ENCODE peak calls at places on chromosomes 4 and X, in six cellular contexts. One of them, this sample, is unnamed.

GRCh38 chr4:173243917-173244658 is 75.5 kb downstream of the GALNT7 start:
- DNase-seq in ovary: no peak
- DNase-seq in lower lobe of right lung: no peak
- DNase-seq in lower leg skin: no peak
- DNase-seq in dorsolateral prefrontal cortex: no peak
- DNase-seq in tibial artery: no peak
- DNase-seq in this sample: no peak

GRCh38 chrX:150768580-150769190 is 75.5 kb downstream of the MTMR1 start:
- DNase-seq in ovary: no peak
- DNase-seq in dorsolateral prefrontal cortex: peak
- DNase-seq in lower leg skin: no peak
- DNase-seq in lower lobe of right lung: no peak
- DNase-seq in tibial artery: no peak
- DNase-seq in this sample: peak

GRCh38 chr4:173575482-173576152 is 45.6 kb upstream of the HAND2 start:
- DNase-seq in lower leg skin: no peak
- DNase-seq in dorsolateral prefrontal cortex: no peak
- DNase-seq in ovary: no peak
- DNase-seq in tibial artery: no peak
- DNase-seq in lower lobe of right lung: no peak
- DNase-seq in this sample: no peak

GRCh38 chr4:86730310-86730709 is 118.9 kb downstream of the SLC10A6 start:
- DNase-seq in lower leg skin: no peak
- DNase-seq in ovary: no peak
- DNase-seq in dorsolateral prefrontal cortex: no peak
- DNase-seq in tibial artery: no peak
- DNase-seq in lower lobe of right lung: no peak
- DNase-seq in this sample: no peak

GRCh38 chr4:54091637-54092404 is 8.1 kb upstream of the GSX2 start:
- DNase-seq in tibial artery: peak
- DNase-seq in lower lobe of right lung: peak
- DNase-seq in lower leg skin: peak
- DNase-seq in ovary: peak
- DNase-seq in dorsolateral prefrontal cortex: peak
- DNase-seq in this sample: peak

GRCh38 chrX:101799387-101799786 is 132.4 kb downstream of the ZMAT1 start:
- DNase-seq in tibial artery: peak
- DNase-seq in lower leg skin: peak
- DNase-seq in dorsolateral prefrontal cortex: peak
- DNase-seq in lower lobe of right lung: peak
- DNase-seq in ovary: peak
- DNase-seq in this sample: no peak

GRCh38 chr4:56134272-56134671 is 185.5 kb downstream of the CEP135 start:
- DNase-seq in lower leg skin: no peak
- DNase-seq in dorsolateral prefrontal cortex: no peak
- DNase-seq in tibial artery: no peak
- DNase-seq in lower lobe of right lung: no peak
- DNase-seq in ovary: peak
- DNase-seq in this sample: no peak

GRCh38 chr4:54014761-54015160 is 49.6 kb downstream of the CHIC2 start:
- DNase-seq in tibial artery: no peak
- DNase-seq in dorsolateral prefrontal cortex: no peak
- DNase-seq in lower leg skin: no peak
- DNase-seq in lower lobe of right lung: no peak
- DNase-seq in ovary: no peak
- DNase-seq in this sample: no peak

GRCh38 chr4:122896270-122896669 is 26.1 kb downstream of the NUDT6 start:
- DNase-seq in lower lobe of right lung: no peak
- DNase-seq in tibial artery: no peak
- DNase-seq in ovary: no peak
- DNase-seq in dorsolateral prefrontal cortex: no peak
- DNase-seq in lower leg skin: no peak
- DNase-seq in this sample: no peak

GRCh38 chr4:37561803-37562207 is 124.4 kb downstream of the RELL1 start:
- DNase-seq in dorsolateral prefrontal cortex: no peak
- DNase-seq in lower leg skin: no peak
- DNase-seq in tibial artery: no peak
- DNase-seq in lower lobe of right lung: no peak
- DNase-seq in ovary: no peak
- DNase-seq in this sample: no peak

GRCh38 chr4:10031663-10032590 is 10.6 kb upstream of the SLC2A9 start:
- DNase-seq in dorsolateral prefrontal cortex: no peak
- DNase-seq in lower leg skin: no peak
- DNase-seq in tibial artery: no peak
- DNase-seq in lower lobe of right lung: no peak
- DNase-seq in ovary: no peak
- DNase-seq in this sample: no peak

GRCh38 chr4:141247430-141247780 is 26.7 kb downstream of the ZNF330 start:
- DNase-seq in tibial artery: no peak
- DNase-seq in lower lobe of right lung: no peak
- DNase-seq in dorsolateral prefrontal cortex: no peak
- DNase-seq in ovary: no peak
- DNase-seq in lower leg skin: no peak
- DNase-seq in this sample: no peak

GRCh38 chrX:120732879-120733278 is 103.0 kb upstream of the C1GALT1C1 start:
- DNase-seq in ovary: no peak
- DNase-seq in lower leg skin: no peak
- DNase-seq in dorsolateral prefrontal cortex: no peak
- DNase-seq in lower lobe of right lung: peak
- DNase-seq in tibial artery: no peak
- DNase-seq in this sample: no peak

GRCh38 chr4:177016541-177017141 is 223.9 kb upstream of the VEGFC start:
- DNase-seq in lower leg skin: no peak
- DNase-seq in ovary: no peak
- DNase-seq in dorsolateral prefrontal cortex: no peak
- DNase-seq in tibial artery: no peak
- DNase-seq in lower lobe of right lung: no peak
- DNase-seq in this sample: no peak

GRCh38 chrX:132023896-132024386 is 839 bp downstream of the STK26 start:
- DNase-seq in dorsolateral prefrontal cortex: no peak
- DNase-seq in lower lobe of right lung: peak
- DNase-seq in lower leg skin: no peak
- DNase-seq in tibial artery: no peak
- DNase-seq in ovary: peak
- DNase-seq in this sample: no peak

GRCh38 chr4:65393078-65393477 is 277.2 kb downstream of the EPHA5 start:
- DNase-seq in lower lobe of right lung: no peak
- DNase-seq in lower leg skin: no peak
- DNase-seq in tibial artery: no peak
- DNase-seq in dorsolateral prefrontal cortex: no peak
- DNase-seq in ovary: no peak
- DNase-seq in this sample: no peak

GRCh38 chrX:150543230-150544155 is 24.9 kb upstream of the MTM1 start:
- DNase-seq in tibial artery: no peak
- DNase-seq in dorsolateral prefrontal cortex: no peak
- DNase-seq in lower leg skin: no peak
- DNase-seq in ovary: no peak
- DNase-seq in lower lobe of right lung: no peak
- DNase-seq in this sample: no peak

GRCh38 chrX:24619647-24620046 is 27.5 kb downstream of the PCYT1B start:
- DNase-seq in tibial artery: no peak
- DNase-seq in lower leg skin: peak
- DNase-seq in lower lobe of right lung: no peak
- DNase-seq in dorsolateral prefrontal cortex: no peak
- DNase-seq in ovary: peak
- DNase-seq in this sample: no peak

GRCh38 chrX:27751976-27752375 is 55.8 kb upstream of the MAGEB10 start:
- DNase-seq in lower lobe of right lung: no peak
- DNase-seq in tibial artery: no peak
- DNase-seq in ovary: no peak
- DNase-seq in lower leg skin: no peak
- DNase-seq in dorsolateral prefrontal cortex: no peak
- DNase-seq in this sample: no peak

GRCh38 chr4:164485169-164485568 is 268.8 kb upstream of the SMIM31 start:
- DNase-seq in lower leg skin: no peak
- DNase-seq in lower lobe of right lung: no peak
- DNase-seq in ovary: no peak
- DNase-seq in tibial artery: no peak
- DNase-seq in dorsolateral prefrontal cortex: no peak
- DNase-seq in this sample: no peak

GRCh38 chr4:184281231-184282139 is 63.8 kb upstream of the ENPP6 start:
- DNase-seq in ovary: no peak
- DNase-seq in tibial artery: no peak
- DNase-seq in dorsolateral prefrontal cortex: no peak
- DNase-seq in lower lobe of right lung: no peak
- DNase-seq in lower leg skin: no peak
- DNase-seq in this sample: no peak

GRCh38 chrX:11566158-11566557 is 99.6 kb downstream of the ARHGAP6 start:
- DNase-seq in dorsolateral prefrontal cortex: no peak
- DNase-seq in ovary: no peak
- DNase-seq in lower lobe of right lung: no peak
- DNase-seq in tibial artery: no peak
- DNase-seq in lower leg skin: no peak
- DNase-seq in this sample: no peak

GRCh38 chr4:118957683-118958082 is 69.0 kb downstream of the SYNPO2 start:
- DNase-seq in tibial artery: no peak
- DNase-seq in lower lobe of right lung: no peak
- DNase-seq in dorsolateral prefrontal cortex: no peak
- DNase-seq in lower leg skin: no peak
- DNase-seq in ovary: no peak
- DNase-seq in this sample: no peak

GRCh38 chr4:1751919-1752283 is 30.6 kb downstream of the TACC3 start:
- DNase-seq in lower leg skin: no peak
- DNase-seq in dorsolateral prefrontal cortex: no peak
- DNase-seq in ovary: no peak
- DNase-seq in tibial artery: no peak
- DNase-seq in lower lobe of right lung: peak
- DNase-seq in this sample: no peak

GRCh38 chr4:175281894-175282293 is 363.7 kb downstream of the ADAM29 start:
- DNase-seq in ovary: no peak
- DNase-seq in tibial artery: no peak
- DNase-seq in lower lobe of right lung: no peak
- DNase-seq in lower leg skin: no peak
- DNase-seq in dorsolateral prefrontal cortex: no peak
- DNase-seq in this sample: no peak

GRCh38 chr4:39231660-39232059 is 49.3 kb downstream of the WDR19 start:
- DNase-seq in lower lobe of right lung: no peak
- DNase-seq in tibial artery: no peak
- DNase-seq in ovary: no peak
- DNase-seq in dorsolateral prefrontal cortex: no peak
- DNase-seq in lower leg skin: no peak
- DNase-seq in this sample: no peak

GRCh38 chr4:48767055-48767454 is 13.0 kb downstream of the FRYL start:
- DNase-seq in dorsolateral prefrontal cortex: no peak
- DNase-seq in lower lobe of right lung: no peak
- DNase-seq in tibial artery: no peak
- DNase-seq in ovary: no peak
- DNase-seq in lower leg skin: no peak
- DNase-seq in this sample: no peak

DNA sequence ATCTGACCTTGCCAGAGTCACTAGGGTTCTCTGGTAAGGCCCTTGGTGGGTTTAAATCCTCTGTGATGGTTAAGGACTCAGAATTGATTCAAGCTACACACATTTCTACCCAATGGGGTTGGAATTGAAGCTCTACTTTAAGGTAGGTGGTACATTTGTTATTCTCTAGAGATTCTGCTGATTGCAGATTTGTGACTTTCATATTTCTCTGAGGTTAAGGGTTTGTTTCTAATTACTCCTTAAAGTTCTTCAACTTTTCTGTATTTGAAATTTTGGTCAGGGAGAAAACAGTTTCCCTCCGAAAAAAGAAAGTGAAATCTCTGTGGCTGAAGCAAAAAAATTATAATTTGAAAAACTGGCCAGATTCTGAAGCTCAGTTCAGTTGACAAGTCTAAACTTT is 25.8 kb upstream of the USP46 start:
- DNase-seq in ovary: no peak
- DNase-seq in lower leg skin: no peak
- DNase-seq in tibial artery: no peak
- DNase-seq in dorsolateral prefrontal cortex: no peak
- DNase-seq in lower lobe of right lung: no peak
- DNase-seq in this sample: no peak
- TF ChIP-seq CTCF in ovary: no peak
- TF ChIP-seq CTCF in lower leg skin: no peak
- TF ChIP-seq CTCF in tibial artery: no peak
- TF ChIP-seq CTCF in dorsolateral prefrontal cortex: no peak
- TF ChIP-seq CTCF in lower lobe of right lung: no peak
- TF ChIP-seq CTCF in this sample: no peak

GRCh38 chr4:186104895-186105720 is 604 bp downstream of the FAM149A start:
- DNase-seq in ovary: peak
- DNase-seq in dorsolateral prefrontal cortex: no peak
- DNase-seq in lower lobe of right lung: peak
- DNase-seq in tibial artery: no peak
- DNase-seq in lower leg skin: no peak
- DNase-seq in this sample: no peak
- TF ChIP-seq CTCF in ovary: no peak
- TF ChIP-seq CTCF in dorsolateral prefrontal cortex: no peak
- TF ChIP-seq CTCF in lower lobe of right lung: no peak
- TF ChIP-seq CTCF in tibial artery: no peak
- TF ChIP-seq CTCF in lower leg skin: no peak
- TF ChIP-seq CTCF in this sample: no peak

DNA sequence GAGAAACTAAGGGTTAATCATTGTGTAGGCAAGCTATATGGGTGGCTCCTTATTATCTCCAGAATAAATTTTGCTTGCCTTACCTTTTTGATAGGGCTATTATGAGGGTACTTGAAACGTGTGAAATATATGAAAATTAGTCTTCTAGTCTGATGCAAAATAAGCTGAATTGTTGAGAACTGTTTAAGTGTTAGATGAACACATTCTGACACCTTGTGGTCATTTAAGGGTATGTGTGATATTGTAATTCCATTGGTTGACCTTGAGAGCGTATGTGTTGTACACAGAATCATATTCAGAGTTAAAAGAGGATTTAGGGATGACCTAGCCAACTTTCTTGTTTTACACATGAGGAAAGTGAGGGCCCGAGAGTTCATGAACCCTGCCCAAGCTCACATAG is 44.6 kb upstream of the LINC00632 start:
- DNase-seq in tibial artery: no peak
- DNase-seq in lower lobe of right lung: no peak
- DNase-seq in dorsolateral prefrontal cortex: no peak
- DNase-seq in ovary: no peak
- DNase-seq in lower leg skin: no peak
- DNase-seq in this sample: no peak
- TF ChIP-seq CTCF in tibial artery: peak
- TF ChIP-seq CTCF in lower lobe of right lung: peak
- TF ChIP-seq CTCF in dorsolateral prefrontal cortex: peak
- TF ChIP-seq CTCF in ovary: no peak
- TF ChIP-seq CTCF in lower leg skin: no peak
- TF ChIP-seq CTCF in this sample: peak

GRCh38 chr4:6546681-6547447 is 28.1 kb upstream of the MAN2B2 start:
- DNase-seq in dorsolateral prefrontal cortex: no peak
- DNase-seq in ovary: peak
- DNase-seq in lower leg skin: no peak
- DNase-seq in tibial artery: no peak
- DNase-seq in lower lobe of right lung: no peak
- DNase-seq in this sample: no peak

GRCh38 chr4:6549445-6549844 is 25.5 kb upstream of the MAN2B2 start:
- DNase-seq in lower lobe of right lung: no peak
- DNase-seq in tibial artery: no peak
- DNase-seq in dorsolateral prefrontal cortex: no peak
- DNase-seq in lower leg skin: no peak
- DNase-seq in ovary: no peak
- DNase-seq in this sample: no peak

GRCh38 chr4:6548882-6549230 is 26.1 kb upstream of the MAN2B2 start:
- DNase-seq in tibial artery: no peak
- DNase-seq in dorsolateral prefrontal cortex: no peak
- DNase-seq in lower leg skin: no peak
- DNase-seq in ovary: no peak
- DNase-seq in lower lobe of right lung: no peak
- DNase-seq in this sample: no peak

GRCh38 chr4:6549890-6550620 is 24.9 kb upstream of the MAN2B2 start:
- DNase-seq in ovary: no peak
- DNase-seq in tibial artery: no peak
- DNase-seq in lower leg skin: no peak
- DNase-seq in lower lobe of right lung: no peak
- DNase-seq in dorsolateral prefrontal cortex: no peak
- DNase-seq in this sample: no peak

GRCh38 chr4:6548201-6548881 is 26.6 kb upstream of the MAN2B2 start:
- DNase-seq in lower leg skin: no peak
- DNase-seq in tibial artery: no peak
- DNase-seq in lower lobe of right lung: no peak
- DNase-seq in dorsolateral prefrontal cortex: no peak
- DNase-seq in ovary: no peak
- DNase-seq in this sample: no peak
- TF ChIP-seq CTCF in lower leg skin: no peak
- TF ChIP-seq CTCF in tibial artery: no peak
- TF ChIP-seq CTCF in lower lobe of right lung: no peak
- TF ChIP-seq CTCF in dorsolateral prefrontal cortex: peak
- TF ChIP-seq CTCF in ovary: no peak
- TF ChIP-seq CTCF in this sample: peak